ENCODE peak calls at places on chromosomes 5 and 9, in eight cellular contexts. X is hepatocyte, E is kidney epithelial cell, R is HFF-Myc, O is astrocyte of the cerebellum, F is upper lobe of right lung, N is heart left ventricle, H is fibroblast of pulmonary artery. C is an unnamed sample.

GRCh38 chr5:53892236-53892635 is 331.8 kb downstream of the NDUFS4 start:
- DNase-seq in X (no peak), E (no peak), R (no peak), O (no peak), F (no peak), N (no peak), H (no peak), C (no peak)

GRCh38 chr5:54695198-54695966 is 177.8 kb downstream of the SNX18 start:
- DNase-seq in X (no peak), E (no peak), R (no peak), O (no peak), F (no peak), N (no peak), H (no peak), C (no peak)

GRCh38 chr5:125274938-125275759 is 528.7 kb upstream of the ZNF608 start:
- DNase-seq in X (no peak), E (no peak), R (no peak), O (peak), F (no peak), N (no peak), H (peak), C (no peak)

GRCh38 chr9:97600531-97601227 is 32.5 kb downstream of the TSTD2 start:
- DNase-seq in X (no peak), E (no peak), R (no peak), O (no peak), F (no peak), N (no peak), H (no peak), C (no peak)

GRCh38 chr5:84518370-84518769 is 133.7 kb upstream of the EDIL3 start:
- DNase-seq in X (no peak), E (no peak), R (no peak), O (no peak), F (no peak), N (no peak), H (no peak), C (no peak)

GRCh38 chr5:85263125-85263524 is 878.4 kb upstream of the EDIL3 start:
- DNase-seq in X (no peak), E (no peak), R (no peak), O (no peak), F (no peak), N (no peak), H (no peak), C (no peak)

GRCh38 chr9:19416143-19416542 is 7.3 kb downstream of the ACER2 start:
- DNase-seq in X (no peak), E (no peak), R (no peak), O (peak), F (no peak), N (no peak), H (no peak), C (no peak)

GRCh38 chr9:124260769-124261603 is 3.2 kb downstream of the NEK6 start:
- DNase-seq in X (peak), E (no peak), R (no peak), O (no peak), F (no peak), N (peak), H (peak), C (no peak)

GRCh38 chr9:89821081-89821480 is 216.3 kb downstream of the GADD45G start:
- DNase-seq in X (no peak), E (no peak), R (no peak), O (no peak), F (no peak), N (no peak), H (no peak), C (no peak)

GRCh38 chr9:75422939-75423522 is 334.7 kb downstream of the OSTF1 start:
- DNase-seq in X (no peak), E (no peak), R (no peak), O (no peak), F (no peak), N (no peak), H (no peak), C (no peak)

GRCh38 chr5:147417133-147417813 is 92.6 kb downstream of the DPYSL3 start:
- DNase-seq in X (peak), E (no peak), R (no peak), O (peak), F (no peak), N (no peak), H (peak), C (peak)

GRCh38 chr5:133222979-133223378 is 171.2 kb downstream of the HSPA4 start:
- DNase-seq in X (no peak), E (no peak), R (no peak), O (no peak), F (no peak), N (no peak), H (peak), C (no peak)

GRCh38 chr5:93580387-93581100 is 475 bp downstream of the NR2F1-AS1 start:
- DNase-seq in X (no peak), E (no peak), R (no peak), O (no peak), F (no peak), N (no peak), H (peak), C (no peak)

GRCh38 chr5:962386-962785 is 46.2 kb upstream of the NKD2 start:
- DNase-seq in X (no peak), E (no peak), R (no peak), O (no peak), F (no peak), N (no peak), H (no peak), C (no peak)

GRCh38 chr5:113047234-113047633 is 70.6 kb downstream of the DCP2 start:
- DNase-seq in X (peak), E (peak), R (no peak), O (no peak), F (no peak), N (no peak), H (peak), C (no peak)

GRCh38 chr9:37179576-37179975 is 59.2 kb downstream of the ZCCHC7 start:
- DNase-seq in X (no peak), E (no peak), R (no peak), O (no peak), F (no peak), N (no peak), H (no peak), C (no peak)

GRCh38 chr9:101668466-101668865 is 70.0 kb downstream of the GRIN3A start:
- DNase-seq in X (no peak), E (no peak), R (no peak), O (no peak), F (no peak), N (no peak), H (no peak), C (no peak)

GRCh38 chr5:132407970-132408369 is 38.5 kb downstream of the SLC22A5 start:
- DNase-seq in X (no peak), E (no peak), R (no peak), O (no peak), F (no peak), N (no peak), H (no peak), C (no peak)

GRCh38 chr9:120187758-120188157 is 392.2 kb downstream of the CDK5RAP2 start:
- DNase-seq in X (no peak), E (no peak), R (no peak), O (no peak), F (no peak), N (no peak), H (no peak), C (no peak)

DNA sequence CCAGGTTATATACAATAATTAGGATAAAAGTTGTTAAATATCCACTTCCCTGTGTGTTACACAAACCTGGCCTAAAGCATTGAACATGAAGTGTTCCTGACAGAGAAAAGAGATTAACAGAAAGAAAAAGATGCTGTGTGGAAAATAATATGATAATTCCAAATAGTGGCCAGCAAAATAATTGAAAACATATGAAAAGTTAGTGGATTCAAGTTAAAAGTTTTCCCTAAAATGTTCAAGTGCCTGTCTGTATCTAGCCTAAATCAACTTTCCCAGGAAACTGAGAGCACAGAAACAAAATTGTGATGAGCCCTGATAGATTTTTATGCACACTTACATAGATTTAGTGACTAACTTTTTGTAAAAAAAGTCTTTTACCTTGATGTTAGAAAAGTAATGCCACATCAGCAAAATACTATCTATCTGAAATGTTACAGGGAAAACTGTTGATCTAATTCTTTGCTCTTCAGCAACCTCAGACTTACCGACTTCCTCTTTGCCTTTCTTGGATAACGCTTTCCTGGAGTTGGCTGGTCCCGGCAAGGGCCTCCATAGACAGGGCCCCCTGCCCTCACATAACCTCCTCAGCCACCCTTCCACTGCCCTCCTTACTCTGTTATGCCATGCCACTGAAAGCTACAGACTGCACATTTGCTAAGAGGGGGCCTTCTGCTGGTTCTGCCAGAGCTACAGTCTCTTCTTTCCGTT is 44.3 kb downstream of the ZNF474 start:
- DNase-seq in X (no peak), E (no peak), R (no peak), O (no peak), F (no peak), N (no peak), H (no peak), C (no peak)
- TF ChIP-seq CTCF in X (no peak), E (no peak), R (no peak), O (no peak), F (no peak), N (no peak), H (no peak), C (no peak)

DNA sequence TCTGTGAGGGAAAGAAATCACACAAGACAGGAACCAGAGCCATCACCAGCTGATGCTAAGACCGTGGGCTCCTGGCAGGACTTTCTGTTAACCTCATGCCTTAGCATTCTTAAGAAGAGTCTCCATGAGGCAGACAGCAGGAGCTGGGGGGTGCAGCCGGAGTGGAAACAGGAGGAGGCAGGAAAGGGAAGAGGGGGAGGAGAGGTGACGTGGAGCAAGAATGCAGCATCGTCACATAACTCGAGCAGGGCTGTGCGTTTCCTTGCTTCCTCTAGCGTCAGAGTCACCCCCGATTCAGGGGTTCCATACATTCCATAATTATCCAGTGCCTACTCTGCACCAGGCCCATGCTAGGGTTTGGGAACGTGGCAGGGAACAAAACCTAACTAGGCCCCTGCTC is 53.7 kb downstream of the ERGIC1 start:
- DNase-seq in X (peak), E (no peak), R (no peak), O (no peak), F (no peak), N (peak), H (peak), C (no peak)
- H3K4me3 ChIP-seq in X (no peak), E (no peak), R (no peak), O (no peak), F (no peak), N (no peak), H (peak), C (no peak)

GRCh38 chr5:16666861-16667481 is 50.2 kb upstream of the RETREG1 start:
- DNase-seq in X (no peak), E (no peak), R (no peak), O (peak), F (peak), N (peak), H (peak), C (peak)
- TF ChIP-seq CTCF in X (peak), E (peak), R (peak), O (peak), F (peak), N (peak), H (peak), C (peak)

GRCh38 chr5:178996156-178996555 is 1.0 kb upstream of the GRM6 start:
- DNase-seq in X (no peak), E (no peak), R (no peak), O (no peak), F (no peak), N (no peak), H (no peak), C (no peak)

GRCh38 chr5:178993955-178994579 is 1.1 kb downstream of the GRM6 start:
- DNase-seq in X (no peak), E (no peak), R (no peak), O (no peak), F (no peak), N (no peak), H (no peak), C (no peak)

GRCh38 chr5:178997191-178997590 is 2.1 kb upstream of the GRM6 start:
- DNase-seq in X (no peak), E (no peak), R (no peak), O (no peak), F (no peak), N (no peak), H (no peak), C (no peak)

GRCh38 chr5:178994580-178995340 is at the start of gene GRM6:
- DNase-seq in X (no peak), E (no peak), R (no peak), O (no peak), F (no peak), N (no peak), H (no peak), C (no peak)

DNA sequence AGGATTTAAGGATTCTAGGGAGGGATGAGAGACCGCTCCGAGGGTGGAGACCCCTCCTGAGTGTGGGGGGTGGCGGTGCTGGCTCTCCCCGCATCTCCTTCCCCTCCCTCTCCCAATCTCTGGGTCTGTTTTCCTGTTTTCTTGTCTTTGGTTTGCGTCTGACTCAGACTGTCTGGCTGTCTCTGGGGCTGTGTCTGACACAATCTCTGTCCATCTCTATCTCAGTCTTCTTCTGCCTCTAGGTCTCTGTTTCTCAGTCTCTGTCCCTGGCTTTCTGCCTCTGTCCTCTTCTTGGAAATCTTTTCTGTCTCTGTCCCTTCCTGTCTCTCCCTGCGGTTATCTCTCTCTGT is 196 bp upstream of the GRM6 start:
- DNase-seq in X (no peak), E (no peak), R (no peak), O (no peak), F (no peak), N (no peak), H (no peak), C (no peak)
- H3K4me3 ChIP-seq in X (no peak), E (no peak), R (no peak), O (no peak), F (no peak), N (no peak), H (no peak), C (no peak)

GRCh38 chr9:71191708-71192107 is 70.3 kb upstream of the TRPM3 start:
- DNase-seq in X (no peak), E (no peak), R (no peak), O (no peak), F (no peak), N (no peak), H (no peak), C (no peak)
- TF ChIP-seq CTCF in X (no peak), E (no peak), R (no peak), O (no peak), F (no peak), N (no peak), H (no peak), C (no peak)

C was measured in LNCaP clone FGC.